ENCODE peak calls at places on chromosomes 1 and 21, in four cellular contexts. G is K562, X is HepG2, I is GM12878. U is an unnamed sample.
A peak's percentile ranks its signal among the peaks of the same experiment; 100 is the strongest.

GRCh38 chr1:63322944-63323865 is 838 bp downstream of the FOXD3 start:
- DNase-seq in I (no peak), G (no peak), X (no peak), U (peak; percentile 63)

GRCh38 chr1:208079161-208079560 is 165.0 kb downstream of the PLXNA2 start:
- DNase-seq in X (no peak), I (no peak), G (no peak), U (no peak)

GRCh38 chr21:37368536-37369279 is 2.1 kb downstream of the DYRK1A start:
- DNase-seq in G (no peak), I (no peak), X (no peak), U (no peak)

GRCh38 chr1:17214876-17215544 is 10.1 kb downstream of the PADI1 start:
- DNase-seq in G (no peak), X (no peak), I (no peak), U (no peak)

GRCh38 chr1:112935474-112936289 is 20.3 kb downstream of the SLC16A1 start:
- DNase-seq in G (peak; percentile 48), X (no peak), I (no peak), U (no peak)

GRCh38 chr1:165824269-165824643 is 3.2 kb upstream of the UCK2 start:
- DNase-seq in X (no peak), I (no peak), G (no peak), U (no peak)

GRCh38 chr1:167128261-167129227 is 34.7 kb downstream of the STYXL2 start:
- DNase-seq in G (no peak), X (no peak), I (no peak), U (no peak)

GRCh38 chr1:185860876-185861275 is 126.7 kb downstream of the HMCN1 start:
- DNase-seq in G (no peak), X (no peak), I (no peak), U (no peak)

GRCh38 chr1:218983433-218983832 is 190.2 kb upstream of the LYPLAL1 start:
- DNase-seq in I (no peak), X (no peak), G (no peak), U (no peak)

GRCh38 chr1:218986816-218987215 is 186.9 kb upstream of the LYPLAL1 start:
- DNase-seq in G (no peak), X (no peak), I (no peak), U (no peak)

GRCh38 chr1:218982482-218982881 is 191.2 kb upstream of the LYPLAL1 start:
- DNase-seq in X (no peak), I (no peak), G (no peak), U (no peak)

GRCh38 chr1:218983848-218984247 is 189.8 kb upstream of the LYPLAL1 start:
- DNase-seq in I (no peak), G (peak; percentile 9), X (peak; percentile 19), U (peak; percentile 33)

DNA sequence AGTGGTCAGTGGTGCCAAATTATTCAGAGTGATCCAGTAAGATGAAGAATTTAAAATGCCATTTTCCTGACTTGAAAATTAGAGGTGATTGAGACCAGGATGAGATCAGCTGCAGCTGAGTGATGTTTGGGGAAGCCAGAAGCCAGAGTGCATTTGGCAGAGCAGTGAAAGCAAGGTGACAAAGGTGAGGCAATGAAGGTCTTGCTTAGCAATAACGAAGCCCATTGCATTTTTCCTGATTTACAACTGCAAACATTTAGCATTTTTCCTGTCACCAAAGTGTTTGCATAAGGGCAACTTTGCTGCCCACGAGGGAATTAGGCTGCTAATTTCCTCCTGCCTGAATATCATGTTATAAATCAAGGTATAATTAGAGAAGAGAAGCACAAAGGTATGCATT is 188.3 kb upstream of the LYPLAL1 start:
- DNase-seq in G (no peak), X (no peak), I (no peak), U (no peak)
- TF ChIP-seq CBFB in G (no peak), X (no peak), I (no peak), U (no peak)

GRCh38 chr1:55568732-55569131 is 353.6 kb upstream of the USP24 start:
- DNase-seq in X (no peak), I (no peak), G (no peak), U (no peak)
- TF ChIP-seq CBFB in X (no peak), I (no peak), G (no peak), U (no peak)

DNA sequence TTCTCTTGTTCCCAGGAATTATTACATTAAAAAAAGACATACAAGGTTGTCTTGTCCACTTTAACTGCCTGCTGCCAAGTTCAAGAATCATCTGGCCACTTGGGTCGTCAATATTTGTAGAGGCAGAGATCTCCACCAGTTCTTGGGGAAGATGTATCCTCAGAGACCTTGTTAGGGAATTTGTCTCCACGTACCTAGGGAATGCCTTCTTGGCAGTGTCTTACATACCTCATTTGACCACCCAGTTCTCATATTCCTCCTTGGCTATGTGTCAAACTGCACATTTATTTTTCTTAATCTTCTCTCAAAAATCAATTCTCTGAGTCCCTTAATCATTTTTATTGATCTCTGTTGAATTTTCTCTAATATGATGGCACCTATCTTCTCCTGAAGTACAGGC is 266.0 kb downstream of the SPATA17 start:
- DNase-seq in G (no peak), I (no peak), X (no peak), U (no peak)
- TF ChIP-seq CBFB in G (no peak), I (no peak), X (no peak), U (no peak)

DNA sequence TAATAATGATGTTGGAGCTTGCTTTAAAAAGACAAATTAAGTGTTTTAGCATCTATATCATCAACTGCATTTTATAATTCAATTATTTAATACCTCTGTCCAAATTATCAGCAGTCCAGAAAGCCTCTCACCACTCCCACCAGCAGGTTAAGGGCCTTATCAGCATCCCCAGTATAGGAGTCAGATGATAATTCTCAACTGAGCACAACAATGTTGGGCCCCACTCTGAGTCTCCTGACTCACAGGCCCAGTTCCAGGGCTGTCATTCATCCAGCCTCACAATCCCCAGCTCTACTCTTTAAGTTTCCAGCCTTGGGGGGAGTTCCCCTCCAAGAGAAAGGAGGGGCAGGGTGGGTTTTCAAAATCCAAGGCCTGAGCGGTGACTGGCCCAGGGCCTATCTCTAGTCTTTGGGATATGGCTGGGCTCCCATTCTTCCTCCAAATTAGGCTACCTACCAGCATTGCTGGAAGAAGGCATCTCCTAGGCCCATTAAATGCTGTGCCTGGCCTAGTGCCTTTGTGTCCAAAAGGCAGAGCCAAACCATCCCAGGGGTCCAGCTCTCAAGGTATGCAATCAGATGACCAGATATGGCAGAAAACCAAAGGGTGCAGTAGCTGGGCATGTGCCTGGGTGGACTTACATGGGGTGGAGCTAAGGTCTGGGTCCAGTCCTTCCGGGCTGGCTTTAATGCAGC is 134.1 kb downstream of the GLUL start:
- DNase-seq in I (no peak), G (peak; percentile 90), X (no peak), U (no peak)
- TF ChIP-seq CBFB in I (no peak), G (no peak), X (no peak), U (no peak)

GRCh38 chr1:116455509-116455908 is 82.5 kb downstream of the ATP1A1 start:
- DNase-seq in I (no peak), G (no peak), X (no peak), U (no peak)

GRCh38 chr1:116454940-116455339 is 81.9 kb downstream of the ATP1A1 start:
- DNase-seq in G (no peak), X (no peak), I (no peak), U (no peak)

GRCh38 chr1:116453481-116453880 is 80.4 kb downstream of the ATP1A1 start:
- DNase-seq in X (no peak), G (no peak), I (no peak), U (no peak)

GRCh38 chr1:116457944-116458343 is 84.9 kb downstream of the ATP1A1 start:
- DNase-seq in X (no peak), I (no peak), G (no peak), U (no peak)

DNA sequence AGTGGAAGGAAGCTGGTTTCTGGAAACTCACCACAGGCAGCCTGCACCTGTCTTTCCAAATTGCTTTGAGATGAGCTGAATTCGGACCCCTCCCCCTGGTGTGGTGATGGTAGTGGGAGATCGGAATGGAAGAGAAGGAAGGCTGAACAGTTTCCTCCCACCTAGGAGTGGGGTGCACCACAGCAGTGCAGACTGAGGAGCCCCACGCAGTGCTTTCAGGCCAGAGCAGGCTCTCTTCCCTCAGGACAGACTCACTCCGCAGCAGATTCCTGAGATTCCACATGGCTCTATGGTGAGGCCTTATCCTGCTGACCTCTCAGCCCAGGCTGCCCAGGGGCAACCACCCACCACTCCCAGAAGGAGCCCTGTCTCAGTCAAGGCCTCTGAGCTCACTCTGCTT is 80.9 kb downstream of the ATP1A1 start:
- DNase-seq in I (no peak), G (no peak), X (no peak), U (no peak)
- TF ChIP-seq CBFB in I (no peak), G (no peak), X (no peak), U (no peak)

DNA sequence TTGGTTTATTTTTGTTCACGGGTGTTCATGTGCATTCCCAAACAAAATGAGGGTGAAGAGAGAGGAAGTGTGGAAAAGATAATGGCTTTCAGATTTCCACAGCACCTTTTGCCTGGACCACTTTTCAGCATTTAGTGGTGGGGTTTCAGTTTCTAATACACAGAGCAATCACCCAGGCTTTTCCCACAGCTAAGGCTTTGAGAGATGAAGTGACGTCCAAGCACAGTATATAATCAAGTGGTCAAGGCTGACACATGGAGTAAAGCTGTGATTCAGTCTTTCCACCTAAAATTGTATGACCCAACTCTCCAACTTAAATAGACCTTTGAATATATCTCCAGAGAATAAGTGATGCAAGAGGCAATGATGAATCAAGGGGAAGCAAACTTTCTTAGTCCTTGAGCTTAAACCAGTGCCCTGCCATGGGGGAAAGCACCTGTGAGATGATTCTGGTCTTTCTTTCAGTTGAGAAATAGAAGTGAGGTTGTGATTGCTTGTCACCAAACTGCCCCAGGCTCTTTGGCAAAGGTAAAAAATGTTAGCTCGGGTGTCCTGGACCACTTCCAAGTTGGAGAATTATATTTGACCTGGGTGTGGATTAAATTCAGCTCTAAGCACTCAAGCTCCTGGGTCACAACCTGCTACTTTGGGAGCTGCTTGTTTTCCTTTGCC is 2.4 kb upstream of the PIK3R3 start:
- DNase-seq in G (no peak), I (peak; percentile 56), X (no peak), U (no peak)
- TF ChIP-seq CBFB in G (no peak), I (no peak), X (no peak), U (no peak)

GRCh38 chr1:119290297-119290696 is 78.3 kb upstream of the HAO2 start:
- DNase-seq in I (no peak), X (no peak), G (no peak), U (no peak)

GRCh38 chr1:119285482-119285881 is 83.1 kb upstream of the HAO2 start:
- DNase-seq in G (no peak), I (no peak), X (no peak), U (no peak)

GRCh38 chr1:119291611-119292206 is 76.9 kb upstream of the HAO2 start:
- DNase-seq in I (no peak), X (no peak), G (no peak), U (no peak)

GRCh38 chr1:119288751-119289150 is 79.8 kb upstream of the HAO2 start:
- DNase-seq in G (no peak), I (no peak), X (peak; percentile 31), U (no peak)

GRCh38 chr1:119286587-119287181 is 81.9 kb upstream of the HAO2 start:
- DNase-seq in G (peak; percentile 66), I (no peak), X (peak; percentile 73), U (peak; percentile 65)
- TF ChIP-seq CBFB in G (no peak), I (no peak), X (no peak), U (no peak)

U was measured in WTC11.